ENCODE peak calls at places on chromosomes 4 and X, in seven cellular contexts. F is PC-3, E is mucosa of gallbladder, Q is brain microvascular endothelial cell, X is Right ventricle myocardium superior, J is islet precursor cell, Z is DMS153. S is an unnamed sample.

GRCh38 chrX:68183612-68184214 is 249.6 kb downstream of the OPHN1 start:
- DNase-seq in Z (no peak), J (no peak), F (peak; percentile 72), Q (peak; percentile 25), E (no peak), X (no peak), S (peak; percentile 16)

GRCh38 chrX:77434949-77435348 is 12.2 kb upstream of the FGF16 start:
- DNase-seq in Q (no peak), Z (no peak), F (peak; percentile 61), J (no peak), X (no peak), E (no peak), S (peak; percentile 52)

GRCh38 chrX:13469963-13470679 is 99.3 kb upstream of the EGFL6 start:
- DNase-seq in E (no peak), Q (peak; percentile 6), X (no peak), F (peak; percentile 58), J (peak; percentile 18), Z (no peak), S (peak; percentile 30)

GRCh38 chr4:139552908-139553307 is 3.1 kb downstream of the SETD7 start:
- DNase-seq in Z (no peak), Q (no peak), F (no peak), J (peak; percentile 64), X (no peak), E (no peak), S (no peak)

GRCh38 chrX:7115557-7115956 is 32.0 kb upstream of the STS start:
- DNase-seq in F (no peak), Q (no peak), Z (no peak), X (peak; percentile 52), E (no peak), J (no peak), S (no peak)

GRCh38 chrX:85996555-85996954 is 50.8 kb downstream of the CHM start:
- DNase-seq in Z (no peak), Q (no peak), X (no peak), E (no peak), J (no peak), F (no peak), S (no peak)

GRCh38 chr4:142030010-142030409 is 393.6 kb downstream of the IL15 start:
- DNase-seq in Z (no peak), J (no peak), Q (no peak), X (no peak), F (no peak), E (no peak), S (no peak)

GRCh38 chr4:113024373-113024772 is 25.1 kb upstream of the ANK2 start:
- DNase-seq in X (no peak), E (no peak), F (no peak), J (no peak), Q (no peak), Z (no peak), S (no peak)

GRCh38 chr4:155899891-155900290 is 3.6 kb upstream of the TDO2 start:
- DNase-seq in F (no peak), J (no peak), Z (no peak), X (no peak), Q (no peak), E (no peak), S (no peak)

GRCh38 chrX:153375571-153375970 is 25.6 kb downstream of the PNMA6E start:
- DNase-seq in Q (no peak), E (no peak), J (no peak), X (no peak), F (no peak), Z (no peak), S (no peak)

GRCh38 chr4:172202480-172203076 is 389.4 kb downstream of the GALNTL6 start:
- DNase-seq in X (no peak), Q (peak; percentile 25), E (no peak), F (peak; percentile 40), J (no peak), Z (peak; percentile 13), S (peak; percentile 11)